ENCODE peak calls at places on chromosomes 2 and 18, in five cellular contexts. One of them, this sample, is unnamed.

GRCh38 chr18:48111547-48111946 is 181.1 kb upstream of the SMAD2 start:
- DNase-seq in GM03348: no peak
- DNase-seq in amniotic stem cell: no peak
- DNase-seq in GOT3: no peak
- DNase-seq in SJSA1: no peak
- DNase-seq in this sample: no peak

GRCh38 chr2:40896358-40896757 is 444.5 kb upstream of the SLC8A1 start:
- DNase-seq in GM03348: no peak
- DNase-seq in GOT3: no peak
- DNase-seq in amniotic stem cell: no peak
- DNase-seq in SJSA1: no peak
- DNase-seq in this sample: no peak

GRCh38 chr2:88216641-88217040 is 46.5 kb downstream of the THNSL2 start:
- DNase-seq in GM03348: no peak
- DNase-seq in GOT3: no peak
- DNase-seq in amniotic stem cell: no peak
- DNase-seq in SJSA1: no peak
- DNase-seq in this sample: no peak

GRCh38 chr2:134470561-134471168 is 216.8 kb downstream of the MGAT5 start:
- DNase-seq in GOT3: no peak
- DNase-seq in SJSA1: no peak
- DNase-seq in GM03348: no peak
- DNase-seq in amniotic stem cell: no peak
- DNase-seq in this sample: no peak

GRCh38 chr2:142834003-142834402 is 43.5 kb upstream of the KYNU start:
- DNase-seq in SJSA1: peak
- DNase-seq in GOT3: no peak
- DNase-seq in GM03348: no peak
- DNase-seq in amniotic stem cell: no peak
- DNase-seq in this sample: peak

GRCh38 chr2:226154610-226155009 is 645.0 kb downstream of the IRS1 start:
- DNase-seq in SJSA1: no peak
- DNase-seq in amniotic stem cell: no peak
- DNase-seq in GOT3: no peak
- DNase-seq in GM03348: no peak
- DNase-seq in this sample: no peak

GRCh38 chr2:651961-652373 is 25.2 kb downstream of the TMEM18 start:
- DNase-seq in GM03348: no peak
- DNase-seq in GOT3: no peak
- DNase-seq in amniotic stem cell: no peak
- DNase-seq in SJSA1: no peak
- DNase-seq in this sample: no peak

GRCh38 chr2:10331033-10331701 is 28.5 kb downstream of the HPCAL1 start:
- DNase-seq in SJSA1: no peak
- DNase-seq in GOT3: no peak
- DNase-seq in amniotic stem cell: no peak
- DNase-seq in GM03348: peak
- DNase-seq in this sample: no peak

GRCh38 chr2:164620873-164621760 is at the start of gene GRB14:
- DNase-seq in GM03348: peak
- DNase-seq in SJSA1: no peak
- DNase-seq in GOT3: no peak
- DNase-seq in amniotic stem cell: no peak
- DNase-seq in this sample: peak

GRCh38 chr2:70904371-70905216 is 31.1 kb upstream of the ATP6V1B1 start:
- DNase-seq in GOT3: no peak
- DNase-seq in GM03348: no peak
- DNase-seq in SJSA1: no peak
- DNase-seq in amniotic stem cell: no peak
- DNase-seq in this sample: no peak

GRCh38 chr2:112811841-112812306 is 24.7 kb downstream of the IL1B start:
- DNase-seq in SJSA1: peak
- DNase-seq in GM03348: peak
- DNase-seq in GOT3: no peak
- DNase-seq in amniotic stem cell: peak
- DNase-seq in this sample: peak

GRCh38 chr18:6994719-6995430 is 122.7 kb downstream of the LAMA1 start:
- DNase-seq in GOT3: no peak
- DNase-seq in GM03348: peak
- DNase-seq in amniotic stem cell: no peak
- DNase-seq in SJSA1: no peak
- DNase-seq in this sample: peak

GRCh38 chr2:223674998-223675609 is 72.9 kb upstream of the SCG2 start:
- DNase-seq in amniotic stem cell: peak
- DNase-seq in SJSA1: peak
- DNase-seq in GM03348: peak
- DNase-seq in GOT3: no peak
- DNase-seq in this sample: peak

GRCh38 chr2:12005886-12006681 is 259.7 kb downstream of the LPIN1 start:
- DNase-seq in GOT3: no peak
- DNase-seq in GM03348: no peak
- DNase-seq in SJSA1: peak
- DNase-seq in amniotic stem cell: no peak
- DNase-seq in this sample: no peak

GRCh38 chr2:26008851-26009566 is 24.9 kb upstream of the RAB10 start:
- DNase-seq in SJSA1: no peak
- DNase-seq in amniotic stem cell: no peak
- DNase-seq in GOT3: no peak
- DNase-seq in GM03348: peak
- DNase-seq in this sample: peak

GRCh38 chr2:180056367-180057118 is 49.4 kb upstream of the CWC22 start:
- DNase-seq in GM03348: no peak
- DNase-seq in GOT3: no peak
- DNase-seq in amniotic stem cell: no peak
- DNase-seq in SJSA1: no peak
- DNase-seq in this sample: no peak

GRCh38 chr18:79139206-79139605 is 70.0 kb downstream of the ATP9B start:
- DNase-seq in GM03348: no peak
- DNase-seq in GOT3: no peak
- DNase-seq in amniotic stem cell: no peak
- DNase-seq in SJSA1: no peak
- DNase-seq in this sample: no peak

GRCh38 chr18:75130591-75131274 is 78.2 kb downstream of the PTGR3 start:
- DNase-seq in SJSA1: no peak
- DNase-seq in GOT3: no peak
- DNase-seq in GM03348: no peak
- DNase-seq in amniotic stem cell: no peak
- DNase-seq in this sample: peak

GRCh38 chr2:191499050-191499449 is 178.9 kb upstream of the NABP1 start:
- DNase-seq in amniotic stem cell: no peak
- DNase-seq in SJSA1: no peak
- DNase-seq in GOT3: no peak
- DNase-seq in GM03348: no peak
- DNase-seq in this sample: no peak

GRCh38 chr2:205650450-205650849 is 31.9 kb upstream of the NRP2 start:
- DNase-seq in amniotic stem cell: peak
- DNase-seq in SJSA1: peak
- DNase-seq in GM03348: peak
- DNase-seq in GOT3: no peak
- DNase-seq in this sample: peak

This sample was measured in AG08395.